ENCODE peak calls at places on chromosomes 1 and 21, in six cellular contexts. L is transverse colon, Q is breast epithelium, S is Panc1, A is stomach, O is SK-N-MC. C is an unnamed sample.

GRCh38 chr1:243945727-243946126 is 95.7 kb upstream of the AKT3 start:
- DNase-seq in O (no peak), L (no peak), S (no peak), Q (no peak), A (no peak), C (no peak)

GRCh38 chr1:107626075-107626796 is 338.7 kb downstream of the VAV3 start:
- DNase-seq in A (no peak), O (no peak), L (no peak), S (no peak), Q (no peak), C (no peak)

GRCh38 chr1:23868848-23869450 is 859 bp upstream of the FUCA1 start:
- DNase-seq in L (no peak), O (peak), Q (no peak), A (no peak), S (no peak), C (no peak)

GRCh38 chr1:54543729-54544496 is 4.1 kb upstream of the ACOT11 start:
- DNase-seq in L (no peak), Q (no peak), A (no peak), O (no peak), S (no peak), C (no peak)

GRCh38 chr1:13763264-13763663 is 63.3 kb downstream of the PRDM2 start:
- DNase-seq in Q (no peak), A (no peak), L (no peak), O (no peak), S (no peak), C (no peak)

GRCh38 chr1:203425668-203425999 is 50.0 kb upstream of the PRELP start:
- DNase-seq in A (no peak), Q (no peak), O (no peak), L (no peak), S (no peak), C (no peak)

GRCh38 chr1:30750751-30751291 is 6.8 kb downstream of the LAPTM5 start:
- DNase-seq in L (no peak), A (no peak), Q (no peak), S (no peak), O (no peak), C (no peak)

GRCh38 chr1:104648269-104648691 is 898.6 kb downstream of the AMY1C start:
- DNase-seq in O (peak), Q (no peak), L (no peak), A (no peak), S (peak), C (no peak)

GRCh38 chr1:101407505-101408211 is 170.8 kb downstream of the S1PR1 start:
- DNase-seq in Q (no peak), L (no peak), S (no peak), A (no peak), O (no peak), C (no peak)

GRCh38 chr1:147479864-147480564 is 61.3 kb upstream of the BCL9 start:
- DNase-seq in O (no peak), Q (no peak), S (no peak), A (no peak), L (no peak), C (no peak)

GRCh38 chr1:164786980-164787833 is 228.2 kb downstream of the PBX1 start:
- DNase-seq in O (no peak), S (peak), A (peak), L (peak), Q (peak), C (peak)

GRCh38 chr1:21847223-21848205 is 35.4 kb downstream of the LDLRAD2 start:
- DNase-seq in A (no peak), S (no peak), Q (no peak), O (no peak), L (no peak), C (no peak)
- TF ChIP-seq POLR2AphosphoS5 in A (no peak), S (no peak), Q (no peak), O (no peak), L (no peak), C (no peak)

DNA sequence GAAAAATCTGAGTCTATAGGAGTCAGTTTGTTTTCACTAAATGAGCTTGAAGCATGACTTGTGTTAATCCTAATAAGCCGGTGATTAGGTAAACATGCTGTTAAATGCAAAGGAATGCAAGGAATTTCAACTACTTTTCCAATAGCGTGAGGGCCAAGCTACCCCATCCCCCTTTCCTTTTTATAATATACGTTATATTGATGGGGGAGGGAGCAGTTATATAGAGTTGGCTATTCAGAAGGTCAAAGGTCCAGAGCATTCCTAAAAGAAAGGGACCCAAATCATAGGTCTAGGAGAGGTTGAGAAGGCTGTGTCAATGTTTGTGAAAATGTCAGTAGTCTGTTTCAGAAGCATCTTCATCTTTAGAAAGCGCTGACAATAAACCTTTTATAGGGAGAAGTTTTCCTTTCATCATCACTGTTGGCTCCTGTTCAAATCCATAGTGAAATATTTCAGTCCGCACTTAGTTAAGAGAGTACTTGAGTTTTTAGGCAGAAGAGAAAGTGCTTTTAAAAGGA is 3.8 kb downstream of the CCN1 start:
- DNase-seq in L (no peak), S (peak), O (peak), Q (no peak), A (no peak), C (no peak)
- TF ChIP-seq POLR2AphosphoS5 in L (peak), S (peak), O (peak), Q (peak), A (peak), C (peak)

GRCh38 chr1:77832889-77833288 is 53.4 kb downstream of the MIGA1 start:
- DNase-seq in L (no peak), Q (no peak), A (no peak), S (no peak), O (no peak), C (no peak)
- TF ChIP-seq POLR2AphosphoS5 in L (peak), Q (no peak), A (peak), S (no peak), O (no peak), C (peak)

DNA sequence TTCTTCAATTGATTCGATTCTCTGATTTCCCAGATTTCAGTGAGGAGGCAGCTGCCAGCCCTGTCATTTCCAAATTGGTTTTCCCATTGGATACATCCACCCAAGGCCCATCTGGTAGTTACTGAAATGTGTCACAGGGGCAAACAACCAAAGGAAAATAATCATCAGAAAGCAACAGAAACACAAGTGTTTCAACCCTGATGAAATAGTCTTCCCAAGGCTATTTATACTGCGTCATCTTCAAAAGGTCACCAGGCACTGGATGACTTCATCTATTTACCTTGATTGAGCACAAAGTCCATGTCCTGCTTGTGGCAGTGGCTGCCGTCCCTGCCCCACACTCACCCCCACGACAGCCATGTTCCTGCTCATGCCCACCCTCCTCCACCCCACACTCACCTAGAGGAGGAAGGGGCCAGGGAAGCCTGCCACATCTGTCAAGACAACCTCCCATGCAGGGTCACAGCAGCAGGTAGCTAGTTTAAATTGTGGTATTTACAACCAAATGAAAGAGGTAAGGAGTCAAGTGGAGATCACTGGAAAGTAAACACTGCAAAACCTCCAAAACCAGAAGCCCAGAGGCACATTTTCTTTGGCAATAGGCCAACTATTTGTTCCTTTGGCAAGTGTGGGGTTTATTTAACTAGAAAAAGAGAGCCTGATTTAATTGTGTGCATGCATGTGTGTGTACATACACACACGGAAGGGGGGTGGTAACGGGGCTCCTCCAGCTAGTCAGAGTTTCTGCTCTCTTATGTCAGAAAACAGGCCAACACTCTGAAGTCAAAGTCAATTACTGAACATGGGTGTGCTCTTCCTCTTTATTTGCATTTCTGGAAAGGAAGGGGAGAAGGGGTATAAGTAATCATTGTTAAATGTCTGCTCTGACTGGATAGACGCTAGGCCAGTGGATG is 49.5 kb upstream of the RAB4A start:
- DNase-seq in O (no peak), A (peak), L (peak), Q (peak), S (peak), C (peak)
- TF ChIP-seq POLR2AphosphoS5 in O (no peak), A (peak), L (no peak), Q (peak), S (peak), C (no peak)

DNA sequence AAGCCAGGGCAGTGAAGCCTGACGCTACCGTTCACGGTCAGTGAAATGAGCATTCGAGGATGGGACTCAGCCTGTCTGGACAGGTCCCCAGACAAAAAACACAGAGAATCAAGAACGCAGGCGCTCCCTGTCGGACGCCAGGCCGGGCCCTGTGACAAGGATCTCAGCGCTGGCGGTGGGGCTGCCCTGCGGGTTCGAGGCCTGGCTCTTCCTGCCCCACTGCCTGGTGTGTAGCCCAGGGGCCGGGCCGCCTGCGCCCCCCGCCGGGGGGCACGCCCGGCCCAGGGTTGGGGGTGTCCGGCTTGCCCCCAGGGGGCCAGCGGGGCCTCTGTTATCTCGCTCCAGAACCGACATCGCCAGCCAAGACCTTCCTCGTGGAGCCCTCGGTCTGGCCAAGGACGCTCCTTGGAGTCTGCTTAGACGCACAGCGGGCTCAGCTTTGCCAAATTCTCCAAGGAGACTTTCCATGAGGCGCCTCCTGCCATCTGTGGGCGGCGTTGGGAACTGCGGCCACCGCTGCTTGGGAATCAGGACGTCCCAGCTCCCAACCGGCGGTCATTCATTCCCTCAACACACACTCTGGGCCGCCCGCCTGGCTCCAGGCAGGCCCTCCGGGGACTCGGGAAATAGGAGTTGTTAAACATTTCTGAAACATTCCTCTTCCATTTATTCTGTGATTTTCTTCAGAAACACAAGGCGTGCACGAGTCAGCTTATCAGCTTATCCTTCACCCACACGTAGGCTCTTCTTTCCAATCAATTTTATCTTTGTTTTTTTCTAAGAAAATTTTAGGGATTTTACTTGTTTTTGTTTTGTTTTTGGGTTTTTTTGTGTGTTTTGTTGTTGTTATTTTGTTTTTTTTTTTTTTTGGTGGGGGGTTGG is 11.3 kb upstream of the RIPK4 start:
- DNase-seq in A (peak), O (peak), Q (peak), L (peak), S (no peak), C (peak)
- TF ChIP-seq POLR2AphosphoS5 in A (no peak), O (no peak), Q (peak), L (no peak), S (no peak), C (no peak)